ENCODE peak calls at places on chromosomes 11 and 22, in eight cellular contexts. S, Y, H, Z, T, Q, E and O are unnamed samples.

GRCh38 chr22:37267661-37268413 is 14.5 kb upstream of the CYTH4 start:
- DNase-seq in S (no peak), Y (no peak), H (no peak), Z (no peak), T (no peak), Q (no peak), E (no peak), O (no peak)

GRCh38 chr11:86816251-86816726 is 15.9 kb downstream of the PRSS23 start:
- DNase-seq in S (no peak), Y (no peak), H (no peak), Z (no peak), T (peak), Q (no peak), E (no peak), O (no peak)

GRCh38 chr22:37121887-37122591 is 12.5 kb upstream of the TMPRSS6 start:
- DNase-seq in S (peak), Y (peak), H (peak), Z (no peak), T (peak), Q (no peak), E (peak), O (no peak)

GRCh38 chr11:46377831-46378230 is 3.6 kb upstream of the MDK start:
- DNase-seq in S (no peak), Y (no peak), H (no peak), Z (no peak), T (no peak), Q (no peak), E (no peak), O (no peak)

GRCh38 chr11:94806436-94806835 is 38.3 kb downstream of the AMOTL1 start:
- DNase-seq in S (no peak), Y (no peak), H (no peak), Z (no peak), T (no peak), Q (no peak), E (no peak), O (no peak)

GRCh38 chr22:23233746-23234408 is 53.6 kb downstream of the BCR start:
- DNase-seq in S (peak), Y (no peak), H (no peak), Z (no peak), T (no peak), Q (no peak), E (no peak), O (no peak)

GRCh38 chr11:15662285-15662684 is 547.6 kb downstream of the INSC start:
- DNase-seq in S (no peak), Y (no peak), H (no peak), Z (no peak), T (no peak), Q (no peak), E (no peak), O (no peak)

GRCh38 chr22:47515384-47516125 is 753.1 kb downstream of the TBC1D22A start:
- DNase-seq in S (no peak), Y (no peak), H (no peak), Z (no peak), T (no peak), Q (no peak), E (no peak), O (peak)

GRCh38 chr11:117439256-117439655 is 111.6 kb downstream of the CEP164 start:
- DNase-seq in S (no peak), Y (no peak), H (no peak), Z (no peak), T (no peak), Q (no peak), E (no peak), O (no peak)

GRCh38 chr11:29227816-29228215 is 789.0 kb downstream of the KCNA4 start:
- DNase-seq in S (no peak), Y (no peak), H (no peak), Z (no peak), T (no peak), Q (no peak), E (no peak), O (no peak)

GRCh38 chr22:42610211-42610610 is 4.5 kb downstream of the POLDIP3 start:
- DNase-seq in S (no peak), Y (no peak), H (peak), Z (no peak), T (no peak), Q (no peak), E (no peak), O (no peak)

GRCh38 chr22:20243545-20244249 is 24.4 kb downstream of the RTN4R start:
- DNase-seq in S (peak), Y (no peak), H (peak), Z (peak), T (peak), Q (peak), E (no peak), O (peak)

GRCh38 chr22:32854351-32854804 is 52.9 kb downstream of the TIMP3 start:
- DNase-seq in S (no peak), Y (no peak), H (no peak), Z (no peak), T (no peak), Q (peak), E (no peak), O (no peak)

GRCh38 chr22:42414565-42415298 is 17.5 kb downstream of the NFAM1 start:
- DNase-seq in S (no peak), Y (no peak), H (no peak), Z (no peak), T (no peak), Q (no peak), E (no peak), O (no peak)

GRCh38 chr22:40401981-40402406 is 31.6 kb downstream of the SGSM3 start:
- DNase-seq in S (no peak), Y (no peak), H (no peak), Z (no peak), T (no peak), Q (no peak), E (no peak), O (no peak)

GRCh38 chr11:13262096-13262495 is 15.5 kb upstream of the BMAL1 start:
- DNase-seq in S (no peak), Y (no peak), H (no peak), Z (no peak), T (peak), Q (no peak), E (no peak), O (no peak)

GRCh38 chr11:130122141-130122575 is 37.4 kb upstream of the ST14 start:
- DNase-seq in S (no peak), Y (no peak), H (no peak), Z (no peak), T (peak), Q (no peak), E (no peak), O (no peak)

GRCh38 chr22:33564683-33565082 is 355.6 kb downstream of the LARGE1 start:
- DNase-seq in S (no peak), Y (no peak), H (no peak), Z (no peak), T (no peak), Q (no peak), E (no peak), O (no peak)

GRCh38 chr11:119691020-119691666 is 37.9 kb downstream of the NECTIN1 start:
- DNase-seq in S (peak), Y (no peak), H (no peak), Z (no peak), T (no peak), Q (no peak), E (no peak), O (no peak)

GRCh38 chr11:11380883-11381282 is 27.8 kb upstream of the CSNK2A3 start:
- DNase-seq in S (no peak), Y (no peak), H (peak), Z (no peak), T (no peak), Q (no peak), E (no peak), O (no peak)

GRCh38 chr11:133951484-133952198 is 5.1 kb downstream of the IGSF9B start:
- DNase-seq in S (no peak), Y (no peak), H (peak), Z (no peak), T (no peak), Q (peak), E (no peak), O (peak)